ENCODE peak calls at places on chromosomes 3 and 15, in four cellular contexts. C is HFF-Myc, S is BE2C, Y is astrocyte. U is an unnamed sample.

GRCh38 chr3:151871639-151872468 is 1.6 kb upstream of the SUCNR1 start:
- DNase-seq in S (no peak), Y (no peak), C (no peak), U (no peak)

GRCh38 chr3:114333180-114333922 is 39.5 kb downstream of the TIGIT start:
- DNase-seq in S (no peak), Y (no peak), C (no peak), U (peak; percentile 50)

GRCh38 chr3:99159220-99159762 is 257.8 kb upstream of the DCBLD2 start:
- DNase-seq in S (no peak), C (no peak), Y (no peak), U (no peak)

GRCh38 chr3:190514163-190515153 is 573 bp downstream of the IL1RAP start:
- DNase-seq in C (no peak), Y (peak; percentile 49), S (peak; percentile 7), U (peak; percentile 63)

GRCh38 chr15:77839431-77839830 is 206.7 kb upstream of the LINGO1 start:
- DNase-seq in C (no peak), Y (no peak), S (no peak), U (no peak)

GRCh38 chr3:171729452-171730334 is 80.6 kb downstream of the PLD1 start:
- DNase-seq in S (no peak), Y (no peak), C (no peak), U (no peak)

GRCh38 chr3:1082024-1082633 is 10.7 kb upstream of the CNTN6 start:
- DNase-seq in C (no peak), Y (peak; percentile 37), S (peak; percentile 56), U (peak; percentile 64)

GRCh38 chr15:90463381-90463780 is 66.3 kb upstream of the CRTC3 start:
- DNase-seq in S (no peak), Y (peak; percentile 93), C (no peak), U (peak; percentile 90)

GRCh38 chr3:117616213-117616612 is 906.6 kb downstream of the TUSC7 start:
- DNase-seq in Y (no peak), S (no peak), C (no peak), U (no peak)

GRCh38 chr3:155444771-155445170 is 151.3 kb upstream of the STRIT1 start:
- DNase-seq in Y (no peak), C (no peak), S (no peak), U (no peak)

GRCh38 chr3:177529716-177530335 is 332.5 kb upstream of the TBL1XR1 start:
- DNase-seq in Y (peak; percentile 57), S (no peak), C (no peak), U (peak; percentile 95)

GRCh38 chr3:132248490-132248889 is 68.7 kb upstream of the ACP3 start:
- DNase-seq in C (no peak), Y (no peak), S (no peak), U (no peak)

GRCh38 chr3:43221076-43221475 is 65.3 kb upstream of the SNRK start:
- DNase-seq in Y (no peak), C (no peak), S (no peak), U (no peak)

DNA sequence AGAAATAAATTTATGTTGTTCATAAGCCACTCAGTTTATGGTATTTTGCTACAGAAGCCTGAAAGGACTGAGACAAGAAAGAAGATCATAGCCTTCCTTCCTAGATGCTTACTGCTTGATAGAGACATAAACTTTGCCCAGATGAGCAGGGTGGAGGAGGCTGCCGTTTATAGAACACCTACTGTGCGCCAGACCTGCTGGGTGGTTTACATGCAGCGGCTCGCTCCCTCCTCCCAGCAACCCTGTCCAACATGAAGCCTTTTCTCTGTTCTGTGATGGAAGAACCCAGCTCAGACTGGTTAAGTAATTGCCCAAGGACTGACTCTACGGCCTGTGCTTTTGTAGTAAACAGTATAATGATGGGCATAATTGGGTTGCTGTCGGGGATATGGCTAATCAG is 37.0 kb downstream of the CORO2B start:
- DNase-seq in S (no peak), Y (no peak), C (no peak), U (no peak)
- H3K4me3 ChIP-seq in S (no peak overlapping the region), Y (no peak overlapping the region), C (no peak overlapping the region), U (no peak overlapping the region)

GRCh38 chr15:64426845-64427465 is 33.4 kb upstream of the ZNF609 start:
- DNase-seq in Y (peak; percentile 16), C (no peak), S (no peak), U (peak; percentile 75)
- TF ChIP-seq CTCF in Y (no peak), C (no peak), S (no peak), U (peak; percentile 19)

DNA sequence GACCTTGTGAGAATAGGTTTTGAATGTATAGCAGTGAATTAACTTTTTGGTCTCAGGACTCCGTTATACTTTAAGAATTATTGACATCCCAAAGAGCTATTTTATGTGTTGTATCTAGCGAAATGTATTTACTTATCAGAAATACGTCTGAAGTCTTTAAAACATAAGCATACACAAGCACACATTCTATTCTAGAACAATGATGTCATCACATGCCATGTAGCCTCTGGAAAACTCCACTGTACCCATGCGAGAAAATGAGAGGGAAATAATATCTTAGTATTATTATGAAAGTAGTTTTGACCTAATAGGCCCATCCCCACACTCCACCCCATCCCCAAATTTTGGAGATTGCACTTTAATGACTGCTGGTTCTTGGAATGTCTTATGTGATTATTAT is 1.5 kb downstream of the POLR2M start:
- DNase-seq in C (no peak), S (no peak), Y (peak; percentile 32), U (peak; percentile 46)
- H3K4me3 ChIP-seq in C (peak overlapping the region; percentile 95), S (peak overlapping the region; percentile 98), Y (peak overlapping the region; percentile 98), U (peak overlapping the region; percentile 98)

GRCh38 chr3:110419096-110419495 is 652.5 kb upstream of the NECTIN3 start:
- DNase-seq in Y (no peak), C (no peak), S (no peak), U (no peak)
- TF ChIP-seq CTCF in Y (no peak), C (no peak), S (no peak), U (no peak)

U was measured in fibroblast of the aortic adventitia.